ENCODE peak calls at places on chromosome 17, in ten cellular contexts. E is MM.1S; N is neural crest cell; P is NCI-H2029; L is hypothalamus; V is renal cortical epithelial cell; Y is stimulated activated CD4-positive, alpha-beta T cell treated with anti-CD3 and anti-CD28 coated beads, Interleukin-2, amount 100 ng/mL, for 24 hours; Q is T-helper 1 cell; K is activated naive CD4-positive, alpha-beta T cell treated with anti-CD3 and anti-CD28 coated beads, Interleukin-2, amount 10 ng/mL, durations not matched to agents 7 days and 5 days; A is posterior vena cava. B is an unnamed sample.

GRCh38 chr17:50350733-50351132 is 4.8 kb downstream of the XYLT2 start:
- DNase-seq in E (no peak), N (no peak), P (no peak), L (no peak), V (no peak), Y (no peak), Q (no peak), K (no peak), A (no peak), B (no peak)

GRCh38 chr17:13024526-13025263 is 6.9 kb upstream of the ELAC2 start:
- DNase-seq in E (peak), N (peak), P (peak), L (peak), V (peak), Y (peak), Q (peak), K (peak), A (no peak), B (peak)

GRCh38 chr17:81553616-81554181 is 1.5 kb upstream of the FAAP100 start:
- DNase-seq in E (no peak), N (no peak), P (peak), L (no peak), V (peak), Y (no peak), Q (no peak), K (peak), A (no peak), B (peak)

GRCh38 chr17:62627904-62628603 is 584 bp downstream of the MRC2 start:
- DNase-seq in E (no peak), N (no peak), P (no peak), L (no peak), V (no peak), Y (peak), Q (no peak), K (peak), A (peak), B (no peak)

GRCh38 chr17:37131064-37131463 is 182.3 kb downstream of the AATF start:
- DNase-seq in E (no peak), N (no peak), P (no peak), L (no peak), V (peak), Y (no peak), Q (no peak), K (no peak), A (no peak), B (no peak)

GRCh38 chr17:41975099-41976083 is 8.8 kb downstream of the CNP start:
- DNase-seq in E (no peak), N (no peak), P (no peak), L (no peak), V (no peak), Y (no peak), Q (no peak), K (no peak), A (peak), B (no peak)

GRCh38 chr17:67891481-67892119 is 66.3 kb downstream of the BPTF start:
- DNase-seq in E (no peak), N (no peak), P (no peak), L (no peak), V (peak), Y (no peak), Q (no peak), K (no peak), A (no peak), B (peak)

GRCh38 chr17:76504117-76504516 is 2.9 kb upstream of the RHBDF2 start:
- DNase-seq in E (peak), N (no peak), P (no peak), L (no peak), V (no peak), Y (no peak), Q (no peak), K (no peak), A (no peak), B (no peak)

GRCh38 chr17:82244413-82245140 is 15.7 kb downstream of the SLC16A3 start:
- DNase-seq in E (no peak), N (no peak), P (no peak), L (no peak), V (no peak), Y (no peak), Q (no peak), K (peak), A (no peak), B (no peak)

GRCh38 chr17:10767237-10767636 is 36.7 kb downstream of the TMEM238L start:
- DNase-seq in E (no peak), N (no peak), P (no peak), L (no peak), V (no peak), Y (no peak), Q (no peak), K (no peak), A (no peak), B (no peak)